ENCODE peak calls at places on chromosomes 11 and 22, in seven cellular contexts. One of them, this sample, is unnamed.

GRCh38 chr22:30245181-30245984 is 1.2 kb downstream of the LIF start:
- DNase-seq in AG08396: no peak
- DNase-seq in stimulated activated CD4-positive, alpha-beta T cell treated with anti-CD3 and anti-CD28 coated beads, TNF-alpha, amount 100 ng/mL, for 1 hour: no peak
- DNase-seq in EH: no peak
- DNase-seq in T-helper 17 cell: no peak
- DNase-seq in cerebellum: no peak
- DNase-seq in stimulated activated naive CD8-positive, alpha-beta T cell treated with anti-CD3 and anti-CD28 coated beads, Interleukin-15, Interleukin-2, amounts not matched to agents 100 U/mL and 50 U/mL, for 24 hours: peak; percentile 56
- DNase-seq in this sample: no peak

GRCh38 chr11:47003180-47003877 is 66.8 kb downstream of the CSTPP1 start:
- DNase-seq in AG08396: no peak
- DNase-seq in stimulated activated CD4-positive, alpha-beta T cell treated with anti-CD3 and anti-CD28 coated beads, TNF-alpha, amount 100 ng/mL, for 1 hour: no peak
- DNase-seq in EH: peak; percentile 23
- DNase-seq in T-helper 17 cell: no peak
- DNase-seq in cerebellum: no peak
- DNase-seq in stimulated activated naive CD8-positive, alpha-beta T cell treated with anti-CD3 and anti-CD28 coated beads, Interleukin-15, Interleukin-2, amounts not matched to agents 100 U/mL and 50 U/mL, for 24 hours: peak; percentile 46
- DNase-seq in this sample: no peak

GRCh38 chr11:112051768-112052167 is 22.0 kb downstream of the PIH1D2 start:
- DNase-seq in AG08396: no peak
- DNase-seq in stimulated activated CD4-positive, alpha-beta T cell treated with anti-CD3 and anti-CD28 coated beads, TNF-alpha, amount 100 ng/mL, for 1 hour: no peak
- DNase-seq in EH: no peak
- DNase-seq in T-helper 17 cell: no peak
- DNase-seq in cerebellum: no peak
- DNase-seq in stimulated activated naive CD8-positive, alpha-beta T cell treated with anti-CD3 and anti-CD28 coated beads, Interleukin-15, Interleukin-2, amounts not matched to agents 100 U/mL and 50 U/mL, for 24 hours: no peak
- DNase-seq in this sample: no peak

GRCh38 chr11:106789406-106789805 is 228.9 kb downstream of the GUCY1A2 start:
- DNase-seq in AG08396: no peak
- DNase-seq in stimulated activated CD4-positive, alpha-beta T cell treated with anti-CD3 and anti-CD28 coated beads, TNF-alpha, amount 100 ng/mL, for 1 hour: no peak
- DNase-seq in EH: no peak
- DNase-seq in T-helper 17 cell: no peak
- DNase-seq in cerebellum: no peak
- DNase-seq in stimulated activated naive CD8-positive, alpha-beta T cell treated with anti-CD3 and anti-CD28 coated beads, Interleukin-15, Interleukin-2, amounts not matched to agents 100 U/mL and 50 U/mL, for 24 hours: no peak
- DNase-seq in this sample: no peak

GRCh38 chr11:33207408-33207985 is 46.2 kb upstream of the CSTF3 start:
- DNase-seq in AG08396: no peak
- DNase-seq in stimulated activated CD4-positive, alpha-beta T cell treated with anti-CD3 and anti-CD28 coated beads, TNF-alpha, amount 100 ng/mL, for 1 hour: no peak
- DNase-seq in EH: peak; percentile 34
- DNase-seq in T-helper 17 cell: no peak
- DNase-seq in cerebellum: no peak
- DNase-seq in stimulated activated naive CD8-positive, alpha-beta T cell treated with anti-CD3 and anti-CD28 coated beads, Interleukin-15, Interleukin-2, amounts not matched to agents 100 U/mL and 50 U/mL, for 24 hours: no peak
- DNase-seq in this sample: no peak

GRCh38 chr22:33362702-33363101 is 304.5 kb upstream of the SYN3 start:
- DNase-seq in AG08396: no peak
- DNase-seq in stimulated activated CD4-positive, alpha-beta T cell treated with anti-CD3 and anti-CD28 coated beads, TNF-alpha, amount 100 ng/mL, for 1 hour: no peak
- DNase-seq in EH: no peak
- DNase-seq in T-helper 17 cell: no peak
- DNase-seq in cerebellum: no peak
- DNase-seq in stimulated activated naive CD8-positive, alpha-beta T cell treated with anti-CD3 and anti-CD28 coated beads, Interleukin-15, Interleukin-2, amounts not matched to agents 100 U/mL and 50 U/mL, for 24 hours: no peak
- DNase-seq in this sample: no peak

GRCh38 chr22:44408227-44409192 is 89.5 kb downstream of the RTL6 start:
- DNase-seq in AG08396: no peak
- DNase-seq in stimulated activated CD4-positive, alpha-beta T cell treated with anti-CD3 and anti-CD28 coated beads, TNF-alpha, amount 100 ng/mL, for 1 hour: no peak
- DNase-seq in EH: no peak
- DNase-seq in T-helper 17 cell: no peak
- DNase-seq in cerebellum: no peak
- DNase-seq in stimulated activated naive CD8-positive, alpha-beta T cell treated with anti-CD3 and anti-CD28 coated beads, Interleukin-15, Interleukin-2, amounts not matched to agents 100 U/mL and 50 U/mL, for 24 hours: no peak
- DNase-seq in this sample: no peak

GRCh38 chr22:37918149-37918548 is 12.1 kb downstream of the MICALL1 start:
- DNase-seq in AG08396: no peak
- DNase-seq in stimulated activated CD4-positive, alpha-beta T cell treated with anti-CD3 and anti-CD28 coated beads, TNF-alpha, amount 100 ng/mL, for 1 hour: no peak
- DNase-seq in EH: no peak
- DNase-seq in T-helper 17 cell: no peak
- DNase-seq in cerebellum: no peak
- DNase-seq in stimulated activated naive CD8-positive, alpha-beta T cell treated with anti-CD3 and anti-CD28 coated beads, Interleukin-15, Interleukin-2, amounts not matched to agents 100 U/mL and 50 U/mL, for 24 hours: no peak
- DNase-seq in this sample: no peak

GRCh38 chr11:124108158-124108557 is 7.1 kb upstream of the VWA5A start:
- DNase-seq in AG08396: no peak
- DNase-seq in stimulated activated CD4-positive, alpha-beta T cell treated with anti-CD3 and anti-CD28 coated beads, TNF-alpha, amount 100 ng/mL, for 1 hour: no peak
- DNase-seq in EH: peak; percentile 4
- DNase-seq in T-helper 17 cell: no peak
- DNase-seq in cerebellum: no peak
- DNase-seq in stimulated activated naive CD8-positive, alpha-beta T cell treated with anti-CD3 and anti-CD28 coated beads, Interleukin-15, Interleukin-2, amounts not matched to agents 100 U/mL and 50 U/mL, for 24 hours: no peak
- DNase-seq in this sample: no peak

GRCh38 chr11:63888170-63889086 is 28.5 kb downstream of the RCOR2 start:
- DNase-seq in AG08396: peak; percentile 58
- DNase-seq in stimulated activated CD4-positive, alpha-beta T cell treated with anti-CD3 and anti-CD28 coated beads, TNF-alpha, amount 100 ng/mL, for 1 hour: peak; percentile 24
- DNase-seq in EH: peak; percentile 76
- DNase-seq in T-helper 17 cell: peak; percentile 34
- DNase-seq in cerebellum: no peak
- DNase-seq in stimulated activated naive CD8-positive, alpha-beta T cell treated with anti-CD3 and anti-CD28 coated beads, Interleukin-15, Interleukin-2, amounts not matched to agents 100 U/mL and 50 U/mL, for 24 hours: peak; percentile 69
- DNase-seq in this sample: peak; percentile 59

GRCh38 chr11:105942951-105943350 is 79.1 kb downstream of the MSANTD4 start:
- DNase-seq in AG08396: no peak
- DNase-seq in stimulated activated CD4-positive, alpha-beta T cell treated with anti-CD3 and anti-CD28 coated beads, TNF-alpha, amount 100 ng/mL, for 1 hour: no peak
- DNase-seq in EH: peak; percentile 11
- DNase-seq in T-helper 17 cell: no peak
- DNase-seq in cerebellum: no peak
- DNase-seq in stimulated activated naive CD8-positive, alpha-beta T cell treated with anti-CD3 and anti-CD28 coated beads, Interleukin-15, Interleukin-2, amounts not matched to agents 100 U/mL and 50 U/mL, for 24 hours: no peak
- DNase-seq in this sample: no peak

GRCh38 chr11:131770801-131771200 is 400.4 kb downstream of the NTM start:
- DNase-seq in AG08396: no peak
- DNase-seq in stimulated activated CD4-positive, alpha-beta T cell treated with anti-CD3 and anti-CD28 coated beads, TNF-alpha, amount 100 ng/mL, for 1 hour: no peak
- DNase-seq in EH: peak; percentile 63
- DNase-seq in T-helper 17 cell: no peak
- DNase-seq in cerebellum: no peak
- DNase-seq in stimulated activated naive CD8-positive, alpha-beta T cell treated with anti-CD3 and anti-CD28 coated beads, Interleukin-15, Interleukin-2, amounts not matched to agents 100 U/mL and 50 U/mL, for 24 hours: no peak
- DNase-seq in this sample: no peak

GRCh38 chr11:118921121-118921928 is 4.4 kb downstream of the BCL9L start:
- DNase-seq in AG08396: peak; percentile 76
- DNase-seq in stimulated activated CD4-positive, alpha-beta T cell treated with anti-CD3 and anti-CD28 coated beads, TNF-alpha, amount 100 ng/mL, for 1 hour: no peak
- DNase-seq in EH: peak; percentile 95
- DNase-seq in T-helper 17 cell: no peak
- DNase-seq in cerebellum: no peak
- DNase-seq in stimulated activated naive CD8-positive, alpha-beta T cell treated with anti-CD3 and anti-CD28 coated beads, Interleukin-15, Interleukin-2, amounts not matched to agents 100 U/mL and 50 U/mL, for 24 hours: no peak
- DNase-seq in this sample: no peak

GRCh38 chr11:36191941-36192340 is 97.3 kb downstream of the COMMD9 start:
- DNase-seq in AG08396: no peak
- DNase-seq in stimulated activated CD4-positive, alpha-beta T cell treated with anti-CD3 and anti-CD28 coated beads, TNF-alpha, amount 100 ng/mL, for 1 hour: no peak
- DNase-seq in EH: peak; percentile 15
- DNase-seq in T-helper 17 cell: no peak
- DNase-seq in cerebellum: no peak
- DNase-seq in stimulated activated naive CD8-positive, alpha-beta T cell treated with anti-CD3 and anti-CD28 coated beads, Interleukin-15, Interleukin-2, amounts not matched to agents 100 U/mL and 50 U/mL, for 24 hours: no peak
- DNase-seq in this sample: no peak

GRCh38 chr11:77967121-77967520 is 27.3 kb downstream of the INTS4 start:
- DNase-seq in AG08396: no peak
- DNase-seq in stimulated activated CD4-positive, alpha-beta T cell treated with anti-CD3 and anti-CD28 coated beads, TNF-alpha, amount 100 ng/mL, for 1 hour: no peak
- DNase-seq in EH: no peak
- DNase-seq in T-helper 17 cell: no peak
- DNase-seq in cerebellum: peak; percentile 59
- DNase-seq in stimulated activated naive CD8-positive, alpha-beta T cell treated with anti-CD3 and anti-CD28 coated beads, Interleukin-15, Interleukin-2, amounts not matched to agents 100 U/mL and 50 U/mL, for 24 hours: no peak
- DNase-seq in this sample: no peak

GRCh38 chr11:66022401-66023185 is 3.7 kb downstream of the CATSPER1 start:
- DNase-seq in AG08396: peak; percentile 90
- DNase-seq in stimulated activated CD4-positive, alpha-beta T cell treated with anti-CD3 and anti-CD28 coated beads, TNF-alpha, amount 100 ng/mL, for 1 hour: peak; percentile 50
- DNase-seq in EH: peak; percentile 66
- DNase-seq in T-helper 17 cell: peak; percentile 81
- DNase-seq in cerebellum: peak; percentile 82
- DNase-seq in stimulated activated naive CD8-positive, alpha-beta T cell treated with anti-CD3 and anti-CD28 coated beads, Interleukin-15, Interleukin-2, amounts not matched to agents 100 U/mL and 50 U/mL, for 24 hours: peak; percentile 90
- DNase-seq in this sample: peak; percentile 82